ENCODE peak calls at places on chromosomes 2 and 18, in four cellular contexts. One of them, this sample, is unnamed.

GRCh38 chr2:54470241-54470938 is 14.3 kb downstream of the SPTBN1 start:
- DNase-seq in IMR-90: peak
- DNase-seq in GM12878: no peak
- DNase-seq in K562: no peak
- DNase-seq in this sample: no peak

GRCh38 chr2:112724611-112725525 is 4.0 kb downstream of the NT5DC4 start:
- DNase-seq in K562: peak
- DNase-seq in GM12878: no peak
- DNase-seq in IMR-90: no peak
- DNase-seq in this sample: peak

GRCh38 chr2:232537079-232537478 is 2.4 kb upstream of the CHRNG start:
- DNase-seq in K562: peak
- DNase-seq in GM12878: no peak
- DNase-seq in IMR-90: no peak
- DNase-seq in this sample: peak

GRCh38 chr2:195622966-195623365 is 34.1 kb upstream of the SLC39A10 start:
- DNase-seq in K562: no peak
- DNase-seq in GM12878: no peak
- DNase-seq in IMR-90: peak
- DNase-seq in this sample: peak

GRCh38 chr2:86396304-86396785 is 44.8 kb upstream of the KDM3A start:
- DNase-seq in K562: peak
- DNase-seq in GM12878: no peak
- DNase-seq in IMR-90: peak
- DNase-seq in this sample: peak

GRCh38 chr18:72868666-72869661 is 1.2 kb upstream of the NETO1 start:
- DNase-seq in K562: no peak
- DNase-seq in IMR-90: no peak
- DNase-seq in GM12878: no peak
- DNase-seq in this sample: no peak

GRCh38 chr2:39024833-39025232 is 96.0 kb downstream of the SOS1 start:
- DNase-seq in GM12878: no peak
- DNase-seq in IMR-90: peak
- DNase-seq in K562: no peak
- DNase-seq in this sample: no peak

GRCh38 chr2:111665011-111665410 is 219.0 kb downstream of the ANAPC1 start:
- DNase-seq in GM12878: no peak
- DNase-seq in K562: no peak
- DNase-seq in IMR-90: no peak
- DNase-seq in this sample: no peak

GRCh38 chr2:3475771-3476170 is 43.6 kb downstream of the ADI1 start:
- DNase-seq in IMR-90: no peak
- DNase-seq in GM12878: no peak
- DNase-seq in K562: no peak
- DNase-seq in this sample: no peak

GRCh38 chr2:129248183-129248582 is 731.3 kb upstream of the RAB6C start:
- DNase-seq in K562: no peak
- DNase-seq in IMR-90: no peak
- DNase-seq in GM12878: no peak
- DNase-seq in this sample: no peak

GRCh38 chr2:7588295-7588694 is 671.1 kb downstream of the RNF144A start:
- DNase-seq in K562: no peak
- DNase-seq in GM12878: no peak
- DNase-seq in IMR-90: no peak
- DNase-seq in this sample: no peak

GRCh38 chr2:207136872-207137271 is 28.9 kb downstream of the KLF7 start:
- DNase-seq in K562: no peak
- DNase-seq in GM12878: no peak
- DNase-seq in IMR-90: no peak
- DNase-seq in this sample: peak

GRCh38 chr2:130341562-130342019 is 1.1 kb upstream of the IMP4 start:
- DNase-seq in GM12878: no peak
- DNase-seq in IMR-90: no peak
- DNase-seq in K562: peak
- DNase-seq in this sample: no peak

GRCh38 chr2:20050104-20050711 is 1.2 kb downstream of the LAPTM4A start:
- DNase-seq in IMR-90: peak
- DNase-seq in K562: peak
- DNase-seq in GM12878: peak
- DNase-seq in this sample: peak

GRCh38 chr2:6945087-6945813 is 28.0 kb downstream of the RNF144A start:
- DNase-seq in K562: no peak
- DNase-seq in GM12878: peak
- DNase-seq in IMR-90: no peak
- DNase-seq in this sample: no peak

GRCh38 chr2:235659767-235660322 is 166.0 kb downstream of the AGAP1 start:
- DNase-seq in GM12878: no peak
- DNase-seq in IMR-90: peak
- DNase-seq in K562: peak
- DNase-seq in this sample: peak

GRCh38 chr2:227366861-227367800 is 12.0 kb downstream of the TM4SF20 start:
- DNase-seq in GM12878: no peak
- DNase-seq in K562: no peak
- DNase-seq in IMR-90: peak
- DNase-seq in this sample: no peak

GRCh38 chr2:223731503-223731902 is 105.9 kb downstream of the AP1S3 start:
- DNase-seq in K562: no peak
- DNase-seq in GM12878: no peak
- DNase-seq in IMR-90: no peak
- DNase-seq in this sample: no peak

GRCh38 chr18:46174317-46175039 is 70.3 kb downstream of the HAUS1 start:
- DNase-seq in IMR-90: peak
- DNase-seq in K562: peak
- DNase-seq in GM12878: no peak
- DNase-seq in this sample: no peak

GRCh38 chr2:181465686-181466375 is 8.6 kb downstream of the ITGA4 start:
- DNase-seq in K562: no peak
- DNase-seq in IMR-90: peak
- DNase-seq in GM12878: no peak
- DNase-seq in this sample: no peak

GRCh38 chr2:181463573-181463972 is 6.4 kb downstream of the ITGA4 start:
- DNase-seq in IMR-90: no peak
- DNase-seq in K562: no peak
- DNase-seq in GM12878: no peak
- DNase-seq in this sample: no peak

GRCh38 chr2:181468857-181469256 is 11.7 kb downstream of the ITGA4 start:
- DNase-seq in IMR-90: no peak
- DNase-seq in K562: no peak
- DNase-seq in GM12878: no peak
- DNase-seq in this sample: no peak

GRCh38 chr2:181468313-181468712 is 11.1 kb downstream of the ITGA4 start:
- DNase-seq in K562: no peak
- DNase-seq in GM12878: no peak
- DNase-seq in IMR-90: no peak
- DNase-seq in this sample: no peak

GRCh38 chr2:181466661-181467576 is 9.7 kb downstream of the ITGA4 start:
- DNase-seq in GM12878: no peak
- DNase-seq in K562: peak
- DNase-seq in IMR-90: peak
- DNase-seq in this sample: peak
- TF ChIP-seq BHLHE40 in GM12878: no peak
- TF ChIP-seq BHLHE40 in K562: no peak
- TF ChIP-seq BHLHE40 in IMR-90: no peak
- TF ChIP-seq BHLHE40 in this sample: no peak

DNA sequence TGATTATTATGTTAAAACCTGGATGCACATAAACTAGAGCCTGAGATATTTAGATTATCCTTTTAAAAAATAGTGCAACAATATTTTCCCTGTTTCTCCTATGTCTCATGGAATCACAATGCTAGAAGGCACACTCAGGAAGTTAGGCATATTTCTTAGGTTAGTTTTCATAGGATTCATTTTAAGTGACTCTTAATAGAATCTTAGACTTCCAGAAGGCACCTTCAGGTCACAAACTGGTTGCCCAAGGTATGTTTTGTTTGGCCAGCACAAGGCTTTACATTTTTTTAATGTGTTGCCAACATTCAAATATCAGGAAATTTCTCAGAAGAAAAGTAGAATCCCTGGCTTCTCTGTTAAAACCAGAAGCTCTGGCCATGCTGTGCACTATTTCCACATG is 129.4 kb downstream of the LNPK start:
- DNase-seq in IMR-90: peak
- DNase-seq in K562: no peak
- DNase-seq in GM12878: no peak
- DNase-seq in this sample: no peak
- H3K9ac ChIP-seq in IMR-90: no peak
- H3K9ac ChIP-seq in K562: no peak
- H3K9ac ChIP-seq in GM12878: no peak
- H3K9ac ChIP-seq in this sample: no peak

GRCh38 chr2:36857713-36858112 is 108.6 kb downstream of the STRN start:
- DNase-seq in GM12878: no peak
- DNase-seq in K562: no peak
- DNase-seq in IMR-90: no peak
- DNase-seq in this sample: no peak
- TF ChIP-seq CTCF in GM12878: no peak
- TF ChIP-seq CTCF in K562: no peak
- TF ChIP-seq CTCF in IMR-90: no peak
- TF ChIP-seq CTCF in this sample: peak

DNA sequence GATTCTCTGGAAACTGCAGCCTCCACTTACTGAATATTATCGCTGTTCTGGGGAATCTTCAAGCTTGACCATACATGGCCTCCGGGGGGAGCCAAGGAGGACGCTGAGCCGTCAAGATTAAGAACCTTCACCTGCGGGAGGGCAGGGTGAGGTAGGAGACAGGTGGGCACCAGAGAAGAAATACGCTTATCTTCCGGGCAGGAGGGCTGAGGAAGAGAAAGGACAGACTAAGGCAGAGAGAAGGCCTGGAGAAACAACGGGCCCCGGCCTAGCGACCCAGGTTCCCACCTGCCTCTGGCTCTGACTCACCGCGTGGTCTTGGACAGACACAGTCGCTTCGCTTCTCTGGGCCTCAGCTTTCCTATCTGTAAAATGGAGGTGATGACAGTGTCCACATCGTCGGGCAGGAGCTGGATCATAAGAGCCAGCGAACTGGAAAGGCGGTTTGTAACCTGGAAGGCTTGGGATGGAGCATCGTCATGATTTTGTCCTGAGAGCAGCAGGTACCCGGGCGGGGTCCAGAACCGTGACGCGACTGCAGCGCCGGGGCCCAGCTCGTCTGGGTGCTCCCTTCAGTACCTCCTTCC is 659 bp downstream of the ZNF142 start:
- DNase-seq in K562: peak
- DNase-seq in GM12878: no peak
- DNase-seq in IMR-90: peak
- DNase-seq in this sample: peak
- TF ChIP-seq BHLHE40 in K562: no peak
- TF ChIP-seq BHLHE40 in GM12878: no peak
- TF ChIP-seq BHLHE40 in IMR-90: no peak
- TF ChIP-seq BHLHE40 in this sample: no peak

DNA sequence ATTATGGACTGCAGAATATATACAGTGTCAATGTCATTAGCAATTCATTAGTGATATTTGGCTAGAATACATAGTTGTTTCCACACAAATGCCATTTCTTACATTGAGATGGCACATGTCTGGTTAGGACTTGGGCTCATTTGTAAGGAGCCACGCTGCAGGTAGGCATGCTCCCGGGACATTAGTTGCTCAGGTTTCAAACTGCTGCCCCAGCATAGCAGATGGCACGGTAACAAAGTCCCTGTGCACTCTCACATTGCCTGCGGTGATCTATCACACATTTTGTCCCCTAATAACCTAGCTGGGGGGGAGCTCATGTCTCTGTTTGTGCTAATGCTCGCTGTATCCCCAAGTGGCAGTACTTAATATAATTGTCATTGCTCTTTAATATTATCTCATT is 185.1 kb downstream of the NEDD4L start:
- DNase-seq in IMR-90: no peak
- DNase-seq in GM12878: no peak
- DNase-seq in K562: no peak
- DNase-seq in this sample: no peak
- H3K9ac ChIP-seq in IMR-90: no peak
- H3K9ac ChIP-seq in GM12878: no peak
- H3K9ac ChIP-seq in K562: no peak
- H3K9ac ChIP-seq in this sample: no peak